ENCODE peak calls at places on chromosomes 2 and 18, in ten cellular contexts. W is mucosa of descending colon; A is heart left ventricle; B is thyroid gland; V is MG63; R is psoas muscle; L is transverse colon; X is CD8-positive, alpha-beta memory T cell; C is GM12865; D is fibroblast of villous mesenchyme. F is an unnamed sample.

GRCh38 chr18:68177807-68178702 is 536.9 kb downstream of the TMX3 start:
- DNase-seq in X (no peak), C (no peak), A (no peak), V (peak; percentile 23), D (peak; percentile 97), W (no peak), B (no peak), L (no peak), R (no peak), F (no peak)

GRCh38 chr2:113175101-113175628 is 1.4 kb downstream of the PSD4 start:
- DNase-seq in C (peak; percentile 96), L (peak; percentile 68), X (peak; percentile 42), W (peak; percentile 64), D (no peak), R (no peak), A (no peak), B (peak; percentile 40), V (no peak), F (peak; percentile 89)

GRCh38 chr18:41977233-41977632 is 22.2 kb downstream of the PIK3C3 start:
- DNase-seq in D (no peak), X (no peak), C (no peak), R (no peak), W (no peak), B (no peak), V (no peak), A (no peak), L (no peak), F (no peak)

GRCh38 chr2:10079931-10080535 is at the start of gene CYS1:
- DNase-seq in X (no peak), A (peak; percentile 39), L (no peak), W (peak; percentile 34), D (no peak), V (peak; percentile 45), R (no peak), C (peak; percentile 33), B (no peak), F (no peak)

GRCh38 chr18:38884050-38884449 is 1318.5 kb upstream of the CELF4 start:
- DNase-seq in R (no peak), W (no peak), L (no peak), B (no peak), C (no peak), V (no peak), X (no peak), D (no peak), A (no peak), F (no peak)

GRCh38 chr18:62131305-62131909 is 55.4 kb downstream of the PIGN start:
- DNase-seq in V (peak; percentile 23), D (peak; percentile 75), C (peak; percentile 73), A (peak; percentile 53), X (peak; percentile 10), W (no peak), R (no peak), L (peak; percentile 52), B (peak; percentile 62), F (no peak)

GRCh38 chr2:207847098-207847806 is 77.5 kb upstream of the FZD5 start:
- DNase-seq in R (no peak), A (no peak), L (no peak), C (no peak), X (no peak), W (no peak), B (no peak), V (no peak), D (no peak), F (no peak)

GRCh38 chr2:48233005-48233404 is 296.9 kb upstream of the STON1 start:
- DNase-seq in A (no peak), D (no peak), W (no peak), C (peak; percentile 32), R (no peak), L (no peak), X (no peak), V (no peak), B (no peak), F (no peak)

GRCh38 chr2:238082858-238083257 is 17.3 kb upstream of the ESPNL start:
- DNase-seq in D (no peak), V (no peak), L (no peak), B (no peak), A (no peak), X (no peak), C (no peak), W (no peak), R (peak; percentile 30), F (no peak)

GRCh38 chr18:6960124-6960523 is 157.5 kb downstream of the LAMA1 start:
- DNase-seq in R (no peak), X (no peak), L (no peak), W (no peak), V (no peak), D (no peak), B (no peak), A (no peak), C (no peak), F (no peak)

DNA sequence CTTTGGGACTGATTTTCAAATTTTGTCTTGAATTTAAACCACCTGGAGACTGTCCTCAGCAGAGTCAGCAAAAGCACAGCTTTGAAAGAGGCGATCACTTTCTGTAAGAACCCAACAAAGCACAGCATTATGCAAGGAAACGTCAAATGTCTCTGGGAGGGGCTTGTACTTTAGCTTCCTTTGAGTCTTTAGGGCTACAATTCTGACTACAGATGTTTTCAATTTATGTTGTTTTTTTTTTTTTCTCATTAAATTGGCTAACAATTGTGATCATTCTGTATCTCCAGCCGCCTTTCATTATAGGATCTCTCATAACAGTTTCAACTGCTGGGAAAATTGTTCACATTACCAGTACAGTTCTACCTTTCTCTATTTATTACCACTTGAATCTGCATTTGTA is 48.3 kb downstream of the COL3A1 start:
- DNase-seq in B (no peak), R (no peak), X (no peak), W (no peak), A (no peak), D (peak; percentile 86), C (no peak), V (no peak), L (no peak), F (no peak)
- H3K4me3 ChIP-seq in B (no peak overlapping the region), R (no peak overlapping the region), X (no peak overlapping the region), W (no peak overlapping the region), A (no peak overlapping the region), D (no peak overlapping the region), C (no peak overlapping the region), V (no peak overlapping the region), L (no peak overlapping the region), F (no peak overlapping the region)

DNA sequence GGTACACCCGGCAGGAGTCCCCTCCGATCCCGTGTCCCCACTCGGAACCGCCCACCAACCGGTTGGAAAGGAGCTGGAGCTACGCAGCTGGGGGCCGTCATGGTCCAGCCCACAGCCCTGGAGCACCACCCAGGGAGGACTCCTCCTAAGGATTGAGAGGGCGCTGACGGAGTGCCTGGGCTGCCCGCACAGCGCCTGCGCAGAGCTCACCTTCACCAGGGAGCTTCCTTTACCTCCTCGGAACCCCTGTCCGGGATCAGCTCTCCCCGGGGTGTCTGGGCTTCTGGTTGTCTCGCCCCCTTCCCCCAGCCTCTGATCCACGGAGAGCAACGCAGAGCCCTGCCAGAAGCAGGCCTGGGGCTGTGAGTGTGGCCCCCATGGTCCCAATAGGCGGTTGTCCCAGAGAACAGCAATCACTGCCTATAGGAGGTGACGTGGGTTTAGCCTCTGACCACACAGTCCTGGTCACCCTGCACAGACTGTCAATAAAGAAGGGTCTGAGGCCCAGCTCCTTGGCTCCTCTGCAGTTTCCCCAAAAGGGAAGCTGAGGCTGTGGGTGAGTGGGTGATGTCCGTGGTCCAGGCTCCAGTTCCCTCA is 14.6 kb downstream of the ALPG start:
- DNase-seq in W (no peak), A (no peak), C (no peak), B (peak; percentile 68), L (no peak), D (no peak), X (no peak), V (no peak), R (no peak), F (no peak)
- H3K4me3 ChIP-seq in W (no peak overlapping the region), A (no peak overlapping the region), C (no peak overlapping the region), B (peak overlapping the region; percentile 21), L (peak overlapping the region; percentile 39), D (no peak overlapping the region), X (no peak overlapping the region), V (no peak overlapping the region), R (no peak overlapping the region), F (no peak overlapping the region)

DNA sequence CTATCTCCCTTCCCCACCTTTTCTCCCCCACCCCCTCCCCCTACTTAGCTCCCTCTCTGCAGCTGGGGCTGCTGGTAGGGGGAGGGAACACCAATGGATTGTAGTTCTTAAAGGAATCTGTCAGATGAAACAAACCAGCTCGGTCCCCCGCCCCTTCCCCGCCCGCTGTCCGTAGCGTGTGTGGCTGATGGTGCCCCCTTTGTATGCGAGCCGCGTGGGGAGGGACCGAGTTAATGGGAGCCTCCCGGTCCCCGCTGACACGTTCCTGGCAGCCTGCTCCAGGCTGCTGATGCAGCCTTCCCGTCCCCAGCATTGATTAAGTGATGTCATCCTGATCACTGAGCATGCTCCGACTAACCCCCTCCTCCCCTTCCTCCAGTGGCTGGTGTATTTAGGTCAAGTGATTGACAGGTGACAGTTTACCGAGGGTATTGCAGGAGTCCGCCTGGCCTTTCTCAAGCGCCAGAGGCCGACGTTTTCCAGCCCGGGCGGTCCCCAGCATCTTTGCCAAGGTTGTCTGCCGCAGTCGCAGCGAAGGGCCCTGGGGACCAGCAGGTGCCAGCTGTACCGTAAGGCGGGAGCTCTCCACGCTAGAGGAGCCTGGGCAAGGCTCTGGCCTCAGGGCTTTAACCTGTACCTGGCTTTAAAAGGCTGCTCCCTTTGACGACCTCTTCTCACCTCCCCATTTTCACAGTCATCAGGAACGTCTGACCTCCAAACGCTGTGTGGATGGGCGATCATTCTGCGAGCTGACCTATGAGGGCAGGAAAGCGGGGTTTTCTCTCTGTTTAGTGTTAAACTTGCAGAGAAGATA is 1.8 kb downstream of the KIF5C start:
- DNase-seq in V (no peak), B (peak; percentile 40), A (no peak), R (peak; percentile 55), L (peak; percentile 21), X (peak; percentile 35), C (peak; percentile 53), D (no peak), W (peak; percentile 51), F (no peak)
- H3K4me3 ChIP-seq in V (no peak overlapping the region), B (no peak overlapping the region), A (peak overlapping the region; percentile 56), R (peak overlapping the region; percentile 19), L (peak overlapping the region; percentile 49), X (peak overlapping the region; percentile 55), C (peak overlapping the region; percentile 33), D (no peak overlapping the region), W (no peak overlapping the region), F (peak overlapping the region; percentile 55)

DNA sequence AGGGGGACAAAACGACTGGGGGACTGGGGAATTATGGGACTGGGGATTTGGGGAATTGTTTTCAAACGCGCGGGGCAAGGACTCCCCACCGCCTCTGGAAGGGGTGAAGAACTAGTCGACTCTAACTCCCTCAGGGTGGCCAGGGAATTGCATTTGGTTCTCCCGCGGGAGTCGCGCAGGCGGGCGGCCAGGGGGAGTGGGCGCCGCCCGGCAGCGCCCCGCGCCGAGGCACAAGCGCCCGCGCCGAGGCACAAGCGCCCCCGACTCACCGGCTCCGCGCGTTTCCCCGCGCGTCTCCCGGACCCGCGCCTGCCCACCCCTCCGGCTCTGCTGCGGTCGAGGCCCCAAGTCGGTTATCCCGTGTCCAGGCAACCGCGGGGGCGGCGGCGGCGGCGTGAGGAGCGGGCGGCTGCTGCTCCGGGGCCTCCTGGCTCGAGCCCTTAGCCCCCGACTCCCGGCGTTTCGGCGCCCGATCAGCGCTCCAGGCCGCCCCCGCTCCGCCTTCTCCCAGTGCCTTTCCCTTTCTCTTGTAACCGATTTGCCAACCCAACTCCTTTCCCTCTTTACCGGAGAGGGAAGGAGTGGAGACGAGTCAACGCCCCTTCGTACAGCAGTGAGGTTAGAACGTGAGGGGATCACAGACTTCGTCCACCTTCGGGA is at the start of gene CCDC178:
- DNase-seq in W (no peak), X (no peak), A (peak; percentile 17), D (no peak), V (peak; percentile 13), C (no peak), B (peak; percentile 66), L (peak; percentile 7), R (peak; percentile 50), F (peak; percentile 49)
- H3K4me3 ChIP-seq in W (no peak within 1 kb of the TSS), X (no peak within 1 kb of the TSS), A (peak within 1 kb of the TSS; percentile 57), D (peak within 1 kb of the TSS; percentile 19), V (no peak within 1 kb of the TSS), C (no peak within 1 kb of the TSS), B (no peak within 1 kb of the TSS), L (peak within 1 kb of the TSS; percentile 67), R (peak within 1 kb of the TSS; percentile 52), F (peak within 1 kb of the TSS; percentile 55)

F was measured in Peyer's patch.